ENCODE peak calls at places on chromosomes 4 and X, in four cellular contexts. S is K562, Q is HepG2, T is GM12878. D is an unnamed sample.

GRCh38 chr4:73019462-73020047 is 50.0 kb downstream of the COX18 start:
- DNase-seq in T (no peak), S (peak; percentile 39), Q (peak; percentile 23), D (peak; percentile 36)

GRCh38 chrX:47143894-47144625 is 442 bp downstream of the NDUFB11 start:
- DNase-seq in Q (no peak), S (peak; percentile 79), T (peak; percentile 42), D (no peak)

GRCh38 chr4:5747746-5748365 is 36.9 kb downstream of the EVC start:
- DNase-seq in T (no peak), S (no peak), Q (no peak), D (no peak)

GRCh38 chr4:48979897-48980579 is 6.0 kb upstream of the CWH43 start:
- DNase-seq in S (no peak), T (no peak), Q (no peak), D (no peak)

GRCh38 chr4:55321707-55322264 is 24.3 kb upstream of the SRD5A3 start:
- DNase-seq in S (peak; percentile 64), Q (peak; percentile 59), T (peak; percentile 2), D (peak; percentile 61)

GRCh38 chr4:99987681-99988080 is 37.6 kb upstream of the H2AZ1 start:
- DNase-seq in T (no peak), S (no peak), Q (no peak), D (no peak)

GRCh38 chrX:104195489-104196084 is 29.3 kb downstream of the FAM199X start:
- DNase-seq in T (no peak), Q (peak; percentile 3), S (peak; percentile 12), D (peak; percentile 54)

GRCh38 chr4:86569103-86569870 is 24.8 kb upstream of the PTPN13 start:
- DNase-seq in S (no peak), Q (no peak), T (no peak), D (no peak)

GRCh38 chrX:17687648-17688047 is 49.6 kb upstream of the SCML1 start:
- DNase-seq in Q (no peak), T (no peak), S (no peak), D (no peak)

GRCh38 chrX:45803383-45803921 is 602.8 kb upstream of the DIPK2B start:
- DNase-seq in Q (no peak), T (no peak), S (no peak), D (no peak)

GRCh38 chrX:153468008-153468580 is 2.3 kb downstream of the HAUS7 start:
- DNase-seq in T (no peak), S (no peak), Q (no peak), D (no peak)

GRCh38 chrX:13203281-13203680 is 116.6 kb downstream of the ATXN3L start:
- DNase-seq in T (no peak), Q (no peak), S (no peak), D (no peak)

GRCh38 chr4:131044368-131044767 is 1948.4 kb downstream of the C4orf33 start:
- DNase-seq in S (no peak), T (no peak), Q (no peak), D (no peak)

GRCh38 chr4:65193985-65194384 is 476.3 kb downstream of the EPHA5 start:
- DNase-seq in S (no peak), T (no peak), Q (no peak), D (no peak)

GRCh38 chr4:10738826-10739489 is 54.4 kb upstream of the CLNK start:
- DNase-seq in S (no peak), T (no peak), Q (no peak), D (no peak)

GRCh38 chr4:56908206-56909082 is 744 bp downstream of the REST start:
- DNase-seq in S (peak; percentile 89), T (no peak), Q (peak; percentile 47), D (peak; percentile 78)

GRCh38 chr4:188246488-188246887 is 107.2 kb downstream of the TRIML1 start:
- DNase-seq in T (no peak), Q (no peak), S (no peak), D (no peak)

GRCh38 chrX:109508915-109509314 is 27.0 kb upstream of the GUCY2F start:
- DNase-seq in S (no peak), Q (no peak), T (no peak), D (no peak)

GRCh38 chrX:13059676-13060499 is 15.5 kb upstream of the FAM9C start:
- DNase-seq in S (peak; percentile 66), T (no peak), Q (no peak), D (no peak)

GRCh38 chrX:54045563-54046228 is 1.4 kb upstream of the PHF8 start:
- DNase-seq in Q (peak; percentile 87), S (no peak), T (no peak), D (no peak)

GRCh38 chrX:66914082-66914481 is 275.2 kb upstream of the EDA2R start:
- DNase-seq in Q (peak; percentile 0), S (no peak), T (no peak), D (peak; percentile 6)

GRCh38 chr4:110172972-110173371 is 25.4 kb downstream of the ELOVL6 start:
- DNase-seq in S (no peak), Q (no peak), T (no peak), D (no peak)

GRCh38 chr4:156290811-156291210 is 337.1 kb upstream of the CTSO start:
- DNase-seq in S (no peak), Q (no peak), T (no peak), D (no peak)

GRCh38 chrX:64192040-64192439 is 13.5 kb downstream of the AMER1 start:
- DNase-seq in T (no peak), Q (no peak), S (no peak), D (no peak)

GRCh38 chr4:140014284-140014683 is 139.7 kb downstream of the MAML3 start:
- DNase-seq in Q (no peak), T (no peak), S (no peak), D (no peak)

GRCh38 chr4:140013088-140013487 is 140.9 kb downstream of the MAML3 start:
- DNase-seq in Q (no peak), T (no peak), S (no peak), D (no peak)

GRCh38 chr4:140019619-140020367 is 134.2 kb downstream of the MAML3 start:
- DNase-seq in T (no peak), Q (peak; percentile 85), S (no peak), D (no peak)

GRCh38 chr4:140020457-140021361 is 133.3 kb downstream of the MAML3 start:
- DNase-seq in Q (no peak), T (no peak), S (no peak), D (no peak)

GRCh38 chr4:140018931-140019618 is 134.9 kb downstream of the MAML3 start:
- DNase-seq in S (no peak), T (no peak), Q (peak; percentile 6), D (no peak)
- TF ChIP-seq FOXM1 in S (no peak), T (no peak), Q (no peak), D (no peak)

DNA sequence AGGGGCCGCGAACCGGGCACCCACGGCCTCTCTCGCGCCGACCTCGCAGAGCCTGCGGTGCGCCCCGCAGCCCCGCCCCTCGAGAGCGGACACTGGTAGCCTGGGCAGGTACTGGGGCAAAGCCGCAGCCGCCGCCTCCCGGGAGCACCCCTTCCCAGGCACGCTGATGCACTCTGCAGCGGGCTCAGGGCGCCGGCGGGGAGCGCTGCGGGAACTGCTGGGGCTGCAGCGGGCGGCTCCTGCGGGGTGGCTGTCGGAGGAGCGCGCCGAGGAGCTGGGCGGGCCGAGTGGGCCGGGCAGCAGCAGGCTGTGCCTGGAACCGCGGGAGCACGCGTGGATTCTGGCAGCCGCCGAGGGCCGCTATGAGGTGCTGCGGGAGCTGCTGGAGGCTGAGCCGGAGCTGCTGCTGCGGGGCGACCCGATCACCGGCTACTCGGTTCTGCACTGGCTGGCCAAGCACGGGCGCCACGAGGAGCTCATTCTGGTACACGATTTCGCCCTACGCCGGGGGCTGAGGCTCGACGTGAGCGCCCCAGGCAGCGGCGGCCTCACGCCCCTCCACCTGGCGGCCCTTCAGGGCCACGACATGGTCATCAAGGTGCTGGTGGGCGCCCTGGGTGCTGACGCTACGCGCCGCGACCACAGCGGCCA is 419 bp downstream of the SOWAHD start:
- DNase-seq in Q (no peak), S (peak; percentile 21), T (no peak), D (peak; percentile 41)
- TF ChIP-seq BHLHE40 in Q (no peak), S (no peak), T (peak; percentile 16), D (no peak)

GRCh38 chr4:67558493-67558892 is at the start of gene STAP1:
- DNase-seq in S (no peak), T (no peak), Q (no peak), D (no peak)
- TF ChIP-seq SP1 in S (no peak), T (no peak), Q (no peak), D (no peak)

GRCh38 chr4:176433983-176434382 is 114.2 kb downstream of the SPCS3 start:
- DNase-seq in S (no peak), T (no peak), Q (no peak), D (no peak)
- TF ChIP-seq FOXM1 in S (no peak), T (no peak), Q (no peak), D (no peak)

GRCh38 chr4:121765941-121766538 is 1.1 kb upstream of the SMIM43 start:
- DNase-seq in S (no peak), Q (no peak), T (no peak), D (no peak)

GRCh38 chr4:121764702-121765367 is at the start of gene SMIM43:
- DNase-seq in S (no peak), Q (no peak), T (no peak), D (peak; percentile 60)

GRCh38 chr4:121760205-121760604 is 4.8 kb downstream of the SMIM43 start:
- DNase-seq in S (no peak), Q (no peak), T (no peak), D (no peak)

GRCh38 chr4:121765368-121765705 is 373 bp upstream of the SMIM43 start:
- DNase-seq in S (no peak), T (no peak), Q (no peak), D (no peak)

DNA sequence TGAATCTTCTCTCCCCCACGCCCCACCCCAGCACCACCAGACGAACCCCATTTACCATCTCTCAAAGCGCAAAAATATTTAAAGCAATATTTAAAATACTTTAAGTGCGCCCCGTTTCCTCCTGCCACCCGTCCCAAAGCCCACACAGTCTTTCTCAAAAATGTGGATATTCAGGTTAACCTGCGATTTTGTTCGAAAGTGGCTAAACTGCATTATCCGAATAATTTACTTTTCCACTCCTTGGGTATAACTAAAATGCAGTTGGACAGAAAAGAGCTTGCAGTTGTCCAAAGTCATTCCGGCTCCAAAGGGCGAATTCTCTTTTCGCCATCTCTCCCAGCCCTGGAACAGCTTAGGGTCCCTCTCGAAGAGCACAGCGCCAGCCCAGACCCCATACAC is 662 bp downstream of the SMIM43 start:
- DNase-seq in Q (no peak), S (no peak), T (no peak), D (no peak)
- TF ChIP-seq BHLHE40 in Q (no peak), S (no peak), T (no peak), D (no peak)

D was measured in HEK293T.